ENCODE peak calls at places on chromosome 18, in four cellular contexts. U is right atrium auricular region, A is choroid plexus epithelial cell, R is Calu3. J is an unnamed sample.

GRCh38 chr18:78984941-78985784 is 5.5 kb downstream of the SALL3 start:
- DNase-seq in U (no peak), A (peak; percentile 14), R (no peak), J (peak; percentile 51)

GRCh38 chr18:74899554-74899953 is 301.9 kb downstream of the ZNF407 start:
- DNase-seq in U (no peak), A (peak; percentile 76), R (peak; percentile 8), J (peak; percentile 35)

GRCh38 chr18:54392621-54393023 is 34.9 kb downstream of the C18orf54 start:
- DNase-seq in U (no peak), A (peak; percentile 85), R (peak; percentile 8), J (peak; percentile 74)

GRCh38 chr18:44590976-44591375 is 89.7 kb upstream of the SETBP1 start:
- DNase-seq in U (no peak), A (no peak), R (no peak), J (no peak)

GRCh38 chr18:10027461-10027860 is 113.6 kb downstream of the VAPA start:
- DNase-seq in U (no peak), A (no peak), R (no peak), J (no peak)

GRCh38 chr18:6661692-6662415 is 67.7 kb upstream of the ARHGAP28 start:
- DNase-seq in U (no peak), A (no peak), R (no peak), J (no peak)

GRCh38 chr18:67359868-67360838 is 156.4 kb downstream of the DSEL start:
- DNase-seq in U (peak; percentile 87), A (peak; percentile 97), R (peak; percentile 59), J (peak; percentile 93)

GRCh38 chr18:715626-716025 is 3.2 kb upstream of the ENOSF1 start:
- DNase-seq in U (no peak), A (peak; percentile 31), R (no peak), J (peak; percentile 75)

GRCh38 chr18:5237083-5237722 is 40.1 kb upstream of the AKAIN1 start:
- DNase-seq in U (peak; percentile 61), A (peak; percentile 25), R (no peak), J (no peak)

GRCh38 chr18:58196881-58197872 is 153.2 kb downstream of the NEDD4L start:
- DNase-seq in U (no peak), A (no peak), R (no peak), J (no peak)

GRCh38 chr18:57544958-57545661 is 41.4 kb downstream of the FECH start:
- DNase-seq in U (no peak), A (no peak), R (no peak), J (no peak)

GRCh38 chr18:27604583-27604982 is 419.5 kb upstream of the CHST9 start:
- DNase-seq in U (no peak), A (peak; percentile 81), R (peak; percentile 17), J (peak; percentile 75)

GRCh38 chr18:69484699-69485396 is 84.2 kb downstream of the DOK6 start:
- DNase-seq in U (no peak), A (peak; percentile 76), R (no peak), J (peak; percentile 28)

GRCh38 chr18:36672437-36673344 is 156.1 kb downstream of the TPGS2 start:
- DNase-seq in U (no peak), A (peak; percentile 68), R (peak; percentile 11), J (peak; percentile 99)

GRCh38 chr18:44679056-44679911 is 1.4 kb upstream of the SETBP1 start:
- DNase-seq in U (peak; percentile 92), A (peak; percentile 93), R (peak; percentile 84), J (peak; percentile 88)

GRCh38 chr18:78087338-78087737 is 837.7 kb downstream of the GALR1 start:
- DNase-seq in U (no peak), A (no peak), R (no peak), J (no peak)

GRCh38 chr18:75360206-75360605 is 67.3 kb downstream of the SMIM21 start:
- DNase-seq in U (no peak), A (peak; percentile 13), R (no peak), J (no peak)

GRCh38 chr18:14944838-14945237 is 196.9 kb downstream of the ANKRD30B start:
- DNase-seq in U (no peak), A (no peak), R (no peak), J (no peak)

GRCh38 chr18:26536032-26536431 is 12.3 kb downstream of the KCTD1 start:
- DNase-seq in U (no peak), A (no peak), R (no peak), J (peak; percentile 64)

GRCh38 chr18:68121826-68122225 is 593.1 kb downstream of the TMX3 start:
- DNase-seq in U (no peak), A (peak; percentile 25), R (no peak), J (peak; percentile 79)

GRCh38 chr18:47731276-47731675 is 199.2 kb downstream of the SMAD2 start:
- DNase-seq in U (no peak), A (no peak), R (no peak), J (no peak)

GRCh38 chr18:70453058-70453775 is 164.4 kb downstream of the SOCS6 start:
- DNase-seq in U (no peak), A (peak; percentile 33), R (no peak), J (no peak)

GRCh38 chr18:11721720-11722119 is 32.7 kb downstream of the GNAL start:
- DNase-seq in U (no peak), A (no peak), R (no peak), J (no peak)

GRCh38 chr18:6878881-6879280 is 149.4 kb downstream of the ARHGAP28 start:
- DNase-seq in U (no peak), A (no peak), R (no peak), J (no peak)

GRCh38 chr18:11851156-11852047 is at the start of gene CHMP1B:
- DNase-seq in U (peak; percentile 99), A (peak; percentile 99), R (peak; percentile 96), J (peak; percentile 98)

GRCh38 chr18:47964086-47964485 is 33.6 kb upstream of the SMAD2 start:
- DNase-seq in U (no peak), A (no peak), R (no peak), J (peak; percentile 30)

GRCh38 chr18:48338915-48339314 is 70.3 kb downstream of the ZBTB7C start:
- DNase-seq in U (no peak), A (no peak), R (no peak), J (no peak)

GRCh38 chr18:58967643-58968291 is 103.1 kb downstream of the ZNF532 start:
- DNase-seq in U (no peak), A (peak; percentile 36), R (no peak), J (no peak)

GRCh38 chr18:57953883-57954282 is 90.1 kb upstream of the NEDD4L start:
- DNase-seq in U (no peak), A (no peak), R (no peak), J (no peak)

GRCh38 chr18:79566841-79567370 is 112.7 kb upstream of the CTDP1 start:
- DNase-seq in U (no peak), A (no peak), R (no peak), J (peak; percentile 66)

GRCh38 chr18:35936951-35937350 is 35.5 kb upstream of the RMP24 start:
- DNase-seq in U (no peak), A (no peak), R (no peak), J (peak; percentile 24)

GRCh38 chr18:58392336-58393000 is 236.4 kb downstream of the ALPK2 start:
- DNase-seq in U (no peak), A (peak; percentile 79), R (no peak), J (no peak)

GRCh38 chr18:22398464-22398863 is 19.3 kb downstream of the CTAGE1 start:
- DNase-seq in U (no peak), A (no peak), R (no peak), J (peak; percentile 16)

GRCh38 chr18:76376668-76377358 is 118.2 kb downstream of the ZNF516 start:
- DNase-seq in U (no peak), A (no peak), R (no peak), J (peak; percentile 54)

GRCh38 chr18:70469916-70470315 is 181.1 kb downstream of the SOCS6 start:
- DNase-seq in U (no peak), A (peak; percentile 11), R (no peak), J (no peak)

GRCh38 chr18:36477776-36478175 is 180.3 kb downstream of the FHOD3 start:
- DNase-seq in U (no peak), A (no peak), R (no peak), J (no peak)

GRCh38 chr18:72541871-72542690 is 2.1 kb downstream of the CBLN2 start:
- DNase-seq in U (no peak), A (no peak), R (no peak), J (peak; percentile 8)
- TF ChIP-seq CTCF in U (no peak), A (no peak), R (no peak), J (no peak)

DNA sequence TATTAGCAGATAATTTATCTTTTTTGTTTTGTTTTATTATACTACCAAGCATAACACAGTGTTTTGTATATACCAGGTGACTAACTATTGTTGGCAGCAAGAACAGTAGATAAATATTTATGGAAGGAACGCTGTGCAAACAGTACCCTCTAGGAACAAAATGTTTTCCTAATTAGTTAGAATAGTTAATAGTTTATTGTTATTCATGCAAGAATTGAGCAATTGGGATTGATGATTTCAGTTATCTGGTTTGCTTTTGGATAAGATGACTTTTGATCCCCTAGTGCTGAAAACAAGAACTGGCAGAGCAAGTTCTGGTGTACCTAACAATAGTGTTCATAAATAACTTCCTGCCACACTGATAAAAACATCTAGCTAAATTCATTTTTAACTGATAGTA is 323.3 kb downstream of the TGIF1 start:
- DNase-seq in U (no peak), A (peak; percentile 5), R (no peak), J (peak; percentile 69)
- TF ChIP-seq CTCF in U (no peak), A (no peak), R (peak; percentile 27), J (peak; percentile 53)

DNA sequence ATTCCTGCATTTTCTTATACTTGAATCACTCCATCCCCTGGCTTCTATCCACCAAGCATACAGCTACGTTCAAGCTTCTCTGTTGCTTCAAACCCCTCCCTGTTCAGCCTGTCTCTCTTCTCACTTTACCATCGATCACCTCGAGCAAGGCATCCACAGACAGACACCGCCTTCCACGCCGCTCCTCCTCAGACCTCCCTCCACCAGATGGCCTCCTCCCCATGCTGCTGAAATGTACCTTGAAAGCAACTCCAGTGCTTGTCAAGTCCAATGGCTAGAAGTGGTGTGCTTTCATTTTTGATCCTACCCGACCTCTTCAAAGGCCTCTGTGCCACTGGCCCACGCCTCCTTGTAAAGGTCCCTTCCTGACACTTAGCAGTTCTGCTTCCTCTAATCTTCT is 131.3 kb upstream of the ACAA2 start:
- DNase-seq in U (no peak), A (peak; percentile 31), R (peak; percentile 22), J (peak; percentile 11)
- TF ChIP-seq CTCF in U (peak; percentile 42), A (peak; percentile 47), R (no peak), J (peak; percentile 18)

GRCh38 chr18:62584241-62585120 is 61.7 kb downstream of the ZCCHC2 start:
- DNase-seq in U (peak; percentile 92), A (peak; percentile 94), R (peak; percentile 90), J (peak; percentile 90)

GRCh38 chr18:62586781-62587487 is 64.1 kb downstream of the ZCCHC2 start:
- DNase-seq in U (no peak), A (no peak), R (no peak), J (no peak)

GRCh38 chr18:62585274-62586147 is 62.7 kb downstream of the ZCCHC2 start:
- DNase-seq in U (no peak), A (no peak), R (no peak), J (no peak)

GRCh38 chr18:62587689-62588088 is 64.9 kb downstream of the ZCCHC2 start:
- DNase-seq in U (no peak), A (no peak), R (no peak), J (no peak)

DNA sequence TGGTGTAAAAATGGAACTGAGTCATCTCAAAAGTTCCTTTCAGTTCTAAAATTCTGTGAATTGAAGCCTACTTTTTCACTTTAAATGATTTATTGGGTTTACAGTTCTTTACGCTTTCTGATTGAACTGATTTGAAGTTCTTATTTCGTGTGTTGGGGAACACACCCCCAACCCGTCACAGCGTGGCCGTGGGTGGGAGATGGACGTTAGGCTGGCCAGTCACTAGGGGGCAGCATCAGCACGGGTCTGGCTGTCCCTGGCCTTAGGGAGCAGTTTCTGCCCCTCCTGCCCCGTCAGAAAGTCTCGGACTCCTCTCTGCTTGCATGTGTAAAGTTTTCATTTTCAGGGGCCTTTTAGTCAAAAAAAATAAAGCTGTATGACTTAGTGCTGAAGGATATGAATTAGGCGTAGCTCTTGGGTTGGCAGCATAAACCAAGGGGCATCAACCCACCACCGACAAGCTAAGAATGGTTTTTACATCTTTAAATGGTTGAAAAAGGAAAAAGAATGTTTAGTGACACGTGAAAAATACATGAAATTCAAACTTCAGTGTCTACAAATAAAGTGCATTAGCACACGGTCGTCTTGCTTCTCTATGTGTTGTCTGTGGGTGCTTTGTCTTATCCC is 63.4 kb downstream of the ZCCHC2 start:
- DNase-seq in U (no peak), A (peak; percentile 83), R (peak; percentile 80), J (peak; percentile 70)
- TF ChIP-seq CTCF in U (peak; percentile 92), A (peak; percentile 98), R (peak; percentile 92), J (peak; percentile 93)